ENCODE peak calls at places on chromosomes 12 and 14, in six cellular contexts. One of them, this sample, is unnamed.

GRCh38 chr12:14849664-14850063 is 6.3 kb upstream of the ART4 start:
- DNase-seq in SW480: no peak
- DNase-seq in HTR-8/SVneo: no peak
- DNase-seq in AG09319: no peak
- DNase-seq in activated CD8-positive, alpha-beta memory T cell treated with anti-CD3 and anti-CD28 coated beads for 4 hours: no peak
- DNase-seq in K562: no peak
- DNase-seq in this sample: no peak

GRCh38 chr12:32533971-32534590 is 134.7 kb downstream of the FGD4 start:
- DNase-seq in activated CD8-positive, alpha-beta memory T cell treated with anti-CD3 and anti-CD28 coated beads for 4 hours: no peak
- DNase-seq in K562: no peak
- DNase-seq in HTR-8/SVneo: peak; percentile 52
- DNase-seq in SW480: peak; percentile 69
- DNase-seq in AG09319: peak; percentile 86
- DNase-seq in this sample: peak; percentile 74

GRCh38 chr14:89477391-89477790 is 60.4 kb upstream of the FOXN3 start:
- DNase-seq in AG09319: no peak
- DNase-seq in K562: no peak
- DNase-seq in activated CD8-positive, alpha-beta memory T cell treated with anti-CD3 and anti-CD28 coated beads for 4 hours: no peak
- DNase-seq in SW480: no peak
- DNase-seq in HTR-8/SVneo: no peak
- DNase-seq in this sample: no peak

GRCh38 chr12:92696240-92696639 is 6.5 kb upstream of the PLEKHG7 start:
- DNase-seq in HTR-8/SVneo: no peak
- DNase-seq in K562: no peak
- DNase-seq in SW480: no peak
- DNase-seq in AG09319: peak; percentile 8
- DNase-seq in activated CD8-positive, alpha-beta memory T cell treated with anti-CD3 and anti-CD28 coated beads for 4 hours: no peak
- DNase-seq in this sample: peak; percentile 4

GRCh38 chr12:114399664-114400211 is 6.2 kb downstream of the TBX5 start:
- DNase-seq in AG09319: no peak
- DNase-seq in activated CD8-positive, alpha-beta memory T cell treated with anti-CD3 and anti-CD28 coated beads for 4 hours: no peak
- DNase-seq in SW480: peak; percentile 33
- DNase-seq in K562: peak; percentile 32
- DNase-seq in HTR-8/SVneo: no peak
- DNase-seq in this sample: peak; percentile 86

GRCh38 chr12:104478396-104479140 is 21.8 kb downstream of the CHST11 start:
- DNase-seq in SW480: no peak
- DNase-seq in activated CD8-positive, alpha-beta memory T cell treated with anti-CD3 and anti-CD28 coated beads for 4 hours: no peak
- DNase-seq in HTR-8/SVneo: no peak
- DNase-seq in K562: no peak
- DNase-seq in AG09319: no peak
- DNase-seq in this sample: no peak

GRCh38 chr12:9851927-9852326 is 17.2 kb downstream of the CLEC2B start:
- DNase-seq in AG09319: no peak
- DNase-seq in SW480: no peak
- DNase-seq in K562: no peak
- DNase-seq in activated CD8-positive, alpha-beta memory T cell treated with anti-CD3 and anti-CD28 coated beads for 4 hours: no peak
- DNase-seq in HTR-8/SVneo: no peak
- DNase-seq in this sample: no peak

GRCh38 chr14:100786131-100786530 is 39.8 kb upstream of the MEG3 start:
- DNase-seq in SW480: no peak
- DNase-seq in activated CD8-positive, alpha-beta memory T cell treated with anti-CD3 and anti-CD28 coated beads for 4 hours: no peak
- DNase-seq in K562: no peak
- DNase-seq in AG09319: no peak
- DNase-seq in HTR-8/SVneo: no peak
- DNase-seq in this sample: no peak

GRCh38 chr12:123952037-123952436 is 20.6 kb downstream of the CCDC92 start:
- DNase-seq in HTR-8/SVneo: no peak
- DNase-seq in AG09319: no peak
- DNase-seq in activated CD8-positive, alpha-beta memory T cell treated with anti-CD3 and anti-CD28 coated beads for 4 hours: no peak
- DNase-seq in SW480: no peak
- DNase-seq in K562: no peak
- DNase-seq in this sample: no peak

GRCh38 chr14:33309081-33309480 is 370.4 kb downstream of the NPAS3 start:
- DNase-seq in SW480: no peak
- DNase-seq in HTR-8/SVneo: no peak
- DNase-seq in activated CD8-positive, alpha-beta memory T cell treated with anti-CD3 and anti-CD28 coated beads for 4 hours: no peak
- DNase-seq in AG09319: no peak
- DNase-seq in K562: no peak
- DNase-seq in this sample: no peak

GRCh38 chr12:5456025-5456424 is 24.1 kb downstream of the NTF3 start:
- DNase-seq in activated CD8-positive, alpha-beta memory T cell treated with anti-CD3 and anti-CD28 coated beads for 4 hours: no peak
- DNase-seq in HTR-8/SVneo: no peak
- DNase-seq in SW480: no peak
- DNase-seq in AG09319: no peak
- DNase-seq in K562: no peak
- DNase-seq in this sample: no peak

GRCh38 chr14:73237219-73237785 is at the start of gene PAPLN:
- DNase-seq in SW480: peak; percentile 68
- DNase-seq in activated CD8-positive, alpha-beta memory T cell treated with anti-CD3 and anti-CD28 coated beads for 4 hours: no peak
- DNase-seq in HTR-8/SVneo: no peak
- DNase-seq in AG09319: no peak
- DNase-seq in K562: no peak
- DNase-seq in this sample: no peak

GRCh38 chr12:93714382-93714781 is 37.2 kb downstream of the CRADD start:
- DNase-seq in K562: no peak
- DNase-seq in HTR-8/SVneo: no peak
- DNase-seq in activated CD8-positive, alpha-beta memory T cell treated with anti-CD3 and anti-CD28 coated beads for 4 hours: no peak
- DNase-seq in AG09319: peak; percentile 23
- DNase-seq in SW480: no peak
- DNase-seq in this sample: no peak

GRCh38 chr14:72643317-72643801 is 250.5 kb downstream of the DPF3 start:
- DNase-seq in SW480: peak; percentile 30
- DNase-seq in AG09319: peak; percentile 90
- DNase-seq in K562: no peak
- DNase-seq in activated CD8-positive, alpha-beta memory T cell treated with anti-CD3 and anti-CD28 coated beads for 4 hours: no peak
- DNase-seq in HTR-8/SVneo: peak; percentile 99
- DNase-seq in this sample: peak; percentile 94

GRCh38 chr12:25957898-25958253 is 606 bp upstream of the RASSF8 start:
- DNase-seq in activated CD8-positive, alpha-beta memory T cell treated with anti-CD3 and anti-CD28 coated beads for 4 hours: no peak
- DNase-seq in K562: no peak
- DNase-seq in AG09319: no peak
- DNase-seq in HTR-8/SVneo: no peak
- DNase-seq in SW480: peak; percentile 81
- DNase-seq in this sample: peak; percentile 59

GRCh38 chr14:30698463-30698862 is 76.3 kb downstream of the SCFD1 start:
- DNase-seq in K562: no peak
- DNase-seq in SW480: no peak
- DNase-seq in HTR-8/SVneo: no peak
- DNase-seq in AG09319: no peak
- DNase-seq in activated CD8-positive, alpha-beta memory T cell treated with anti-CD3 and anti-CD28 coated beads for 4 hours: no peak
- DNase-seq in this sample: no peak

GRCh38 chr12:54036620-54037359 is 3.9 kb downstream of the HOXC5 start:
- DNase-seq in activated CD8-positive, alpha-beta memory T cell treated with anti-CD3 and anti-CD28 coated beads for 4 hours: no peak
- DNase-seq in HTR-8/SVneo: no peak
- DNase-seq in AG09319: no peak
- DNase-seq in K562: no peak
- DNase-seq in SW480: peak; percentile 36
- DNase-seq in this sample: no peak

GRCh38 chr12:57193706-57194245 is 22.8 kb upstream of the NXPH4 start:
- DNase-seq in SW480: no peak
- DNase-seq in HTR-8/SVneo: no peak
- DNase-seq in AG09319: no peak
- DNase-seq in K562: no peak
- DNase-seq in activated CD8-positive, alpha-beta memory T cell treated with anti-CD3 and anti-CD28 coated beads for 4 hours: no peak
- DNase-seq in this sample: no peak